ENCODE peak calls at places on chromosomes 7 and 10, in six cellular contexts. N, L, R, U, W and K are unnamed samples.

GRCh38 chr7:80622531-80622930 is 15.9 kb upstream of the CD36 start:
- DNase-seq in N (no peak), L (no peak), R (no peak), U (no peak), W (no peak), K (no peak)

GRCh38 chr7:111561659-111561908 is 708 bp downstream of the IMMP2L start:
- DNase-seq in N (peak), L (no peak), R (peak), U (no peak), W (no peak), K (no peak)

GRCh38 chr10:111593578-111593977 is 516.7 kb downstream of the ADRA2A start:
- DNase-seq in N (no peak), L (no peak), R (no peak), U (no peak), W (no peak), K (no peak)

GRCh38 chr10:73855413-73855812 is 18.9 kb downstream of the CAMK2G start:
- DNase-seq in N (no peak), L (no peak), R (no peak), U (no peak), W (no peak), K (no peak)

GRCh38 chr7:73742338-73742752 is 3.7 kb upstream of the ABHD11 start:
- DNase-seq in N (peak), L (no peak), R (peak), U (no peak), W (no peak), K (no peak)

GRCh38 chr10:91251430-91252056 is 31.1 kb downstream of the PCGF5 start:
- DNase-seq in N (no peak), L (peak), R (peak), U (peak), W (peak), K (peak)

GRCh38 chr10:11913184-11913641 is 90.1 kb downstream of the PROSER2 start:
- DNase-seq in N (no peak), L (no peak), R (no peak), U (no peak), W (no peak), K (no peak)

GRCh38 chr7:70434376-70434775 is 697.6 kb upstream of the GALNT17 start:
- DNase-seq in N (no peak), L (no peak), R (no peak), U (no peak), W (no peak), K (no peak)

GRCh38 chr10:21184984-21185383 is 287.9 kb upstream of the NEBL start:
- DNase-seq in N (no peak), L (no peak), R (no peak), U (no peak), W (no peak), K (no peak)

GRCh38 chr10:131213651-131214505 is 97.6 kb downstream of the TCERG1L start:
- DNase-seq in N (no peak), L (no peak), R (no peak), U (no peak), W (no peak), K (no peak)

GRCh38 chr10:63262674-63263073 is 129.5 kb downstream of the NRBF2 start:
- DNase-seq in N (no peak), L (no peak), R (no peak), U (no peak), W (no peak), K (no peak)

GRCh38 chr10:19702215-19702614 is 114.0 kb upstream of the PLXDC2 start:
- DNase-seq in N (no peak), L (no peak), R (no peak), U (no peak), W (no peak), K (no peak)

GRCh38 chr10:132006966-132007365 is 25.2 kb upstream of the BNIP3 start:
- DNase-seq in N (no peak), L (no peak), R (no peak), U (no peak), W (no peak), K (no peak)

GRCh38 chr10:126569513-126570447 is 100.7 kb downstream of the C10orf90 start:
- DNase-seq in N (no peak), L (peak), R (no peak), U (no peak), W (no peak), K (no peak)

GRCh38 chr10:16644146-16644545 is 122.5 kb upstream of the C1QL3 start:
- DNase-seq in N (no peak), L (no peak), R (no peak), U (no peak), W (no peak), K (no peak)
- TF ChIP-seq YY1 in N (no peak), L (no peak), R (no peak), U (no peak), W (no peak), K (no peak)

GRCh38 chr7:54838540-54838925 is 79.5 kb upstream of the SEC61G start:
- DNase-seq in N (no peak), L (no peak), R (no peak), U (no peak), W (no peak), K (no peak)

GRCh38 chr7:54839538-54840213 is 80.7 kb upstream of the SEC61G start:
- DNase-seq in N (peak), L (peak), R (no peak), U (peak), W (peak), K (no peak)

GRCh38 chr7:54837761-54838539 is 78.9 kb upstream of the SEC61G start:
- DNase-seq in N (no peak), L (no peak), R (no peak), U (no peak), W (no peak), K (no peak)

GRCh38 chr7:54833021-54833467 is 74.0 kb upstream of the SEC61G start:
- DNase-seq in N (no peak), L (no peak), R (no peak), U (no peak), W (no peak), K (no peak)

GRCh38 chr7:54837167-54837566 is 78.2 kb upstream of the SEC61G start:
- DNase-seq in N (no peak), L (no peak), R (no peak), U (no peak), W (no peak), K (no peak)
- TF ChIP-seq POLR2AphosphoS5 in N (no peak), L (no peak), R (no peak), U (no peak), W (no peak), K (no peak)

DNA sequence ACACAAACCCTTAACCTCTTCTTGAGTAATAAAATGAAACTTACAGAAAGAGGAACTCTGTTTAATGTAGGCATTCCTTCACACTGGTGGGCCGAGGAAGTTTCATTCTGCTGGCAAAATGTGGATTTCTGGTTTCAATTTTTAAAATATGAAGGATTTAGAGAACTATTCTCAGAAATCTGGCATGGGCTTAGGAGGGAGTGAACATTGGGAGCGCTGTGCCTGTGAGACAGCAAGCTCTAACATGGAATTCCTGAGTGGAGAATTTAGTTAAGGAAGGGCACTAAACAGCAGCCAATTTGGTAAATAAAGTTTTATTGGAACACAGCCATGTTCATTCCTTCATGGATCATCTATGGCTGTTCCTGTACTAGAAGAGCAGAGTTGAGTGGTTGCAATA is 751.8 kb upstream of the IGFBP3 start:
- DNase-seq in N (no peak), L (no peak), R (no peak), U (no peak), W (no peak), K (no peak)
- H2AFZ ChIP-seq in N (no peak), L (no peak), R (no peak), U (no peak), W (no peak), K (no peak)

GRCh38 chr10:3825244-3825643 is 40.2 kb upstream of the KLF6 start:
- DNase-seq in N (no peak), L (peak), R (no peak), U (no peak), W (no peak), K (no peak)
- TF ChIP-seq YY1 in N (no peak), L (no peak), R (no peak), U (no peak), W (no peak), K (no peak)

DNA sequence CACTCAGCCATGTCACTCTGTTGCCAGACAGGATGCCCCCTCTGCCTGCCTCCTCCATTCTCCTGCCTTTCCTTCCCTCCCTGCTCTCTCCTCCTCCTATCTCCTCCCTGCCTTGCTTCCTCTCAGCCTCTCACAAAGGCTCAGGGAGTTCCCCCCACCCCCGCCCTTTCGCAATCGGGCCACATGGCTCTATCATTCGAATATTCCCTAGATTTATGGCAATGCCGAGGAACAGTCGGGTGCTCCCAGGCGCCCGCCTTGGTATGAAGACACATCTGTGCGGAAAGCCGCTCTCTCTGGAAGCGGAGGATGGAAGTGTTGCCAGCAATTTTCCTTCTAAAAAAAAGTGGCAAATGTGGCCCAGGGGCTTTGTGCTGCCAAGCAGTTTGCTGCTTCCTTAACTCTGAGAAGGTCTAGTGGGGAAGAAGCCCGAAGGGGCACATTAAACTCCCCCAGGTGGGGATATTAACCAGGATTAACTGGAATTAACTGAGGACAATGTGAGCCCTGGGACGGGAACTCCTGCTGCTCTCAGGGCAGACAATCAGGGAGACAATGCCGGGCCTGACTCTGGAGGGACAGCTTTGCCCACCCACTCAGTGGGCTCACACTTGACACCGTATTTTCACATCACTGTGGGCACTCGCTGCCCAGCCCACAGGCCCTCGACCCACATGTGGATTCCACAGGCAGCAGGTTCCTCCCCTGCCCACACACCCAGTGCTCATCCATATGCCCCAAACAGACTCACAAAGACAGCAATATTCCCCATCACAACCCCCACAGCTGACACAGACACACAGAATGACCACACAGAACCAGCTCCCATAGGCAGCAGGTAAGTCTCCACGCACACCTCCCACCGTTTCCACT is 88.4 kb upstream of the SMNDC1 start:
- DNase-seq in N (no peak), L (no peak), R (no peak), U (no peak), W (no peak), K (no peak)
- TF ChIP-seq POLR2AphosphoS5 in N (no peak), L (no peak), R (no peak), U (no peak), W (no peak), K (no peak)